ENCODE peak calls at places on chromosomes 2 and 18, in five cellular contexts. Q, Y, A, C and R are unnamed samples.

GRCh38 chr2:58959996-58960395 is 718.9 kb upstream of the FANCL start:
- DNase-seq in Q (no peak), Y (no peak), A (no peak), C (no peak), R (no peak)

GRCh38 chr2:44553456-44553855 is 191.7 kb downstream of the CAMKMT start:
- DNase-seq in Q (peak; percentile 59), Y (peak; percentile 75), A (no peak), C (no peak), R (peak; percentile 15)

GRCh38 chr18:36212301-36212977 is 25.1 kb downstream of the MOCOS start:
- DNase-seq in Q (no peak), Y (no peak), A (no peak), C (peak; percentile 51), R (peak; percentile 12)

GRCh38 chr18:11570770-11571169 is 38.6 kb upstream of the SLC35G4 start:
- DNase-seq in Q (peak; percentile 9), Y (no peak), A (no peak), C (no peak), R (peak; percentile 24)

GRCh38 chr2:157497603-157498314 is 53.9 kb upstream of the CYTIP start:
- DNase-seq in Q (peak; percentile 48), Y (no peak), A (no peak), C (no peak), R (peak; percentile 49)

GRCh38 chr18:72114801-72115594 is 429.1 kb downstream of the CBLN2 start:
- DNase-seq in Q (no peak), Y (no peak), A (no peak), C (no peak), R (no peak)

GRCh38 chr2:143264851-143265250 is 135.6 kb downstream of the ARHGAP15 start:
- DNase-seq in Q (peak; percentile 89), Y (no peak), A (no peak), C (no peak), R (peak; percentile 92)

GRCh38 chr2:44271296-44271695 is 4.0 kb upstream of the SLC3A1 start:
- DNase-seq in Q (no peak), Y (no peak), A (no peak), C (no peak), R (no peak)

GRCh38 chr2:191030521-191031154 is 16.7 kb upstream of the STAT1 start:
- DNase-seq in Q (peak; percentile 55), Y (no peak), A (no peak), C (no peak), R (peak; percentile 49)